ENCODE peak calls at places on chromosomes 16 and 17, in ten cellular contexts. One of them, this sample, is unnamed.

GRCh38 chr16:68646948-68647659 is 2.0 kb downstream of the CDH3 start:
- DNase-seq in NCI-H2081: no peak
- DNase-seq in fibroblast of lung: no peak
- DNase-seq in CD8-positive, alpha-beta T cell: no peak
- DNase-seq in stromal cell of bone marrow: no peak
- DNase-seq in A549: no peak
- DNase-seq in hypothalamus: no peak
- DNase-seq in Caki2: no peak
- DNase-seq in Jurkat, Clone E6-1: peak
- DNase-seq in naive thymus-derived CD4-positive, alpha-beta T cell: no peak
- DNase-seq in this sample: no peak

GRCh38 chr16:27963471-27963965 is 100.0 kb downstream of the GSG1L start:
- DNase-seq in NCI-H2081: no peak
- DNase-seq in fibroblast of lung: no peak
- DNase-seq in CD8-positive, alpha-beta T cell: no peak
- DNase-seq in stromal cell of bone marrow: no peak
- DNase-seq in A549: no peak
- DNase-seq in hypothalamus: no peak
- DNase-seq in Caki2: no peak
- DNase-seq in Jurkat, Clone E6-1: no peak
- DNase-seq in naive thymus-derived CD4-positive, alpha-beta T cell: no peak
- DNase-seq in this sample: no peak

GRCh38 chr17:45775148-45775547 is 9.0 kb upstream of the CRHR1 start:
- DNase-seq in NCI-H2081: peak
- DNase-seq in fibroblast of lung: no peak
- DNase-seq in CD8-positive, alpha-beta T cell: no peak
- DNase-seq in stromal cell of bone marrow: no peak
- DNase-seq in A549: no peak
- DNase-seq in hypothalamus: no peak
- DNase-seq in Caki2: no peak
- DNase-seq in Jurkat, Clone E6-1: no peak
- DNase-seq in naive thymus-derived CD4-positive, alpha-beta T cell: no peak
- DNase-seq in this sample: no peak

GRCh38 chr17:29225388-29225787 is 21.3 kb upstream of the CRYBA1 start:
- DNase-seq in NCI-H2081: no peak
- DNase-seq in fibroblast of lung: no peak
- DNase-seq in CD8-positive, alpha-beta T cell: no peak
- DNase-seq in stromal cell of bone marrow: no peak
- DNase-seq in A549: no peak
- DNase-seq in hypothalamus: no peak
- DNase-seq in Caki2: no peak
- DNase-seq in Jurkat, Clone E6-1: no peak
- DNase-seq in naive thymus-derived CD4-positive, alpha-beta T cell: no peak
- DNase-seq in this sample: no peak

GRCh38 chr16:89951509-89951908 is 3.0 kb downstream of the DEF8 start:
- DNase-seq in NCI-H2081: no peak
- DNase-seq in fibroblast of lung: no peak
- DNase-seq in CD8-positive, alpha-beta T cell: no peak
- DNase-seq in stromal cell of bone marrow: no peak
- DNase-seq in A549: no peak
- DNase-seq in hypothalamus: no peak
- DNase-seq in Caki2: no peak
- DNase-seq in Jurkat, Clone E6-1: no peak
- DNase-seq in naive thymus-derived CD4-positive, alpha-beta T cell: no peak
- DNase-seq in this sample: no peak

GRCh38 chr17:55926276-55926995 is 175.6 kb downstream of the PCTP start:
- DNase-seq in NCI-H2081: no peak
- DNase-seq in fibroblast of lung: no peak
- DNase-seq in CD8-positive, alpha-beta T cell: no peak
- DNase-seq in stromal cell of bone marrow: no peak
- DNase-seq in A549: no peak
- DNase-seq in hypothalamus: no peak
- DNase-seq in Caki2: no peak
- DNase-seq in Jurkat, Clone E6-1: peak
- DNase-seq in naive thymus-derived CD4-positive, alpha-beta T cell: peak
- DNase-seq in this sample: peak

GRCh38 chr16:3401719-3402397 is 843 bp downstream of the ZNF174 start:
- DNase-seq in NCI-H2081: no peak
- DNase-seq in fibroblast of lung: peak
- DNase-seq in CD8-positive, alpha-beta T cell: no peak
- DNase-seq in stromal cell of bone marrow: peak
- DNase-seq in A549: peak
- DNase-seq in hypothalamus: no peak
- DNase-seq in Caki2: peak
- DNase-seq in Jurkat, Clone E6-1: no peak
- DNase-seq in naive thymus-derived CD4-positive, alpha-beta T cell: no peak
- DNase-seq in this sample: peak

GRCh38 chr17:73795730-73796129 is 151.5 kb upstream of the SDK2 start:
- DNase-seq in NCI-H2081: no peak
- DNase-seq in fibroblast of lung: no peak
- DNase-seq in CD8-positive, alpha-beta T cell: no peak
- DNase-seq in stromal cell of bone marrow: no peak
- DNase-seq in A549: no peak
- DNase-seq in hypothalamus: no peak
- DNase-seq in Caki2: no peak
- DNase-seq in Jurkat, Clone E6-1: no peak
- DNase-seq in naive thymus-derived CD4-positive, alpha-beta T cell: no peak
- DNase-seq in this sample: no peak

GRCh38 chr17:77086433-77087010 is 54.2 kb upstream of the SEC14L1 start:
- DNase-seq in NCI-H2081: peak
- DNase-seq in fibroblast of lung: peak
- DNase-seq in CD8-positive, alpha-beta T cell: peak
- DNase-seq in stromal cell of bone marrow: no peak
- DNase-seq in A549: peak
- DNase-seq in hypothalamus: peak
- DNase-seq in Caki2: peak
- DNase-seq in Jurkat, Clone E6-1: no peak
- DNase-seq in naive thymus-derived CD4-positive, alpha-beta T cell: peak
- DNase-seq in this sample: peak

GRCh38 chr17:6752068-6752909 is 3.6 kb upstream of the XAF1 start:
- DNase-seq in NCI-H2081: no peak
- DNase-seq in fibroblast of lung: peak
- DNase-seq in CD8-positive, alpha-beta T cell: no peak
- DNase-seq in stromal cell of bone marrow: peak
- DNase-seq in A549: no peak
- DNase-seq in hypothalamus: no peak
- DNase-seq in Caki2: no peak
- DNase-seq in Jurkat, Clone E6-1: no peak
- DNase-seq in naive thymus-derived CD4-positive, alpha-beta T cell: no peak
- DNase-seq in this sample: peak

GRCh38 chr16:76956394-76956793 is 234.6 kb upstream of the MON1B start:
- DNase-seq in NCI-H2081: no peak
- DNase-seq in fibroblast of lung: peak
- DNase-seq in CD8-positive, alpha-beta T cell: no peak
- DNase-seq in stromal cell of bone marrow: no peak
- DNase-seq in A549: no peak
- DNase-seq in hypothalamus: no peak
- DNase-seq in Caki2: no peak
- DNase-seq in Jurkat, Clone E6-1: no peak
- DNase-seq in naive thymus-derived CD4-positive, alpha-beta T cell: no peak
- DNase-seq in this sample: no peak

GRCh38 chr17:35087731-35088646 is 24.5 kb upstream of the RFFL start:
- DNase-seq in NCI-H2081: no peak
- DNase-seq in fibroblast of lung: peak
- DNase-seq in CD8-positive, alpha-beta T cell: no peak
- DNase-seq in stromal cell of bone marrow: peak
- DNase-seq in A549: peak
- DNase-seq in hypothalamus: peak
- DNase-seq in Caki2: peak
- DNase-seq in Jurkat, Clone E6-1: no peak
- DNase-seq in naive thymus-derived CD4-positive, alpha-beta T cell: peak
- DNase-seq in this sample: no peak

GRCh38 chr16:23959069-23959800 is 123.5 kb downstream of the PRKCB start:
- DNase-seq in NCI-H2081: no peak
- DNase-seq in fibroblast of lung: no peak
- DNase-seq in CD8-positive, alpha-beta T cell: no peak
- DNase-seq in stromal cell of bone marrow: no peak
- DNase-seq in A549: no peak
- DNase-seq in hypothalamus: no peak
- DNase-seq in Caki2: no peak
- DNase-seq in Jurkat, Clone E6-1: no peak
- DNase-seq in naive thymus-derived CD4-positive, alpha-beta T cell: no peak
- DNase-seq in this sample: no peak

GRCh38 chr16:27978876-27979275 is 84.6 kb downstream of the GSG1L start:
- DNase-seq in NCI-H2081: no peak
- DNase-seq in fibroblast of lung: no peak
- DNase-seq in CD8-positive, alpha-beta T cell: no peak
- DNase-seq in stromal cell of bone marrow: no peak
- DNase-seq in A549: no peak
- DNase-seq in hypothalamus: no peak
- DNase-seq in Caki2: no peak
- DNase-seq in Jurkat, Clone E6-1: no peak
- DNase-seq in naive thymus-derived CD4-positive, alpha-beta T cell: no peak
- DNase-seq in this sample: no peak

GRCh38 chr16:71479420-71479819 is 9.7 kb downstream of the ZNF19 start:
- DNase-seq in NCI-H2081: peak
- DNase-seq in fibroblast of lung: peak
- DNase-seq in CD8-positive, alpha-beta T cell: no peak
- DNase-seq in stromal cell of bone marrow: no peak
- DNase-seq in A549: peak
- DNase-seq in hypothalamus: no peak
- DNase-seq in Caki2: no peak
- DNase-seq in Jurkat, Clone E6-1: no peak
- DNase-seq in naive thymus-derived CD4-positive, alpha-beta T cell: no peak
- DNase-seq in this sample: peak

GRCh38 chr16:57106767-57107166 is 14.4 kb downstream of the CPNE2 start:
- DNase-seq in NCI-H2081: no peak
- DNase-seq in fibroblast of lung: no peak
- DNase-seq in CD8-positive, alpha-beta T cell: no peak
- DNase-seq in stromal cell of bone marrow: no peak
- DNase-seq in A549: no peak
- DNase-seq in hypothalamus: no peak
- DNase-seq in Caki2: no peak
- DNase-seq in Jurkat, Clone E6-1: no peak
- DNase-seq in naive thymus-derived CD4-positive, alpha-beta T cell: no peak
- DNase-seq in this sample: no peak

GRCh38 chr17:35224436-35224835 is 18.4 kb upstream of the SLFN5 start:
- DNase-seq in NCI-H2081: no peak
- DNase-seq in fibroblast of lung: no peak
- DNase-seq in CD8-positive, alpha-beta T cell: no peak
- DNase-seq in stromal cell of bone marrow: no peak
- DNase-seq in A549: no peak
- DNase-seq in hypothalamus: no peak
- DNase-seq in Caki2: no peak
- DNase-seq in Jurkat, Clone E6-1: no peak
- DNase-seq in naive thymus-derived CD4-positive, alpha-beta T cell: no peak
- DNase-seq in this sample: no peak

GRCh38 chr17:82616021-82616703 is 32.1 kb downstream of the WDR45B start:
- DNase-seq in NCI-H2081: no peak
- DNase-seq in fibroblast of lung: no peak
- DNase-seq in CD8-positive, alpha-beta T cell: no peak
- DNase-seq in stromal cell of bone marrow: no peak
- DNase-seq in A549: no peak
- DNase-seq in hypothalamus: no peak
- DNase-seq in Caki2: no peak
- DNase-seq in Jurkat, Clone E6-1: no peak
- DNase-seq in naive thymus-derived CD4-positive, alpha-beta T cell: no peak
- DNase-seq in this sample: no peak

GRCh38 chr17:38904892-38905291 is 20.5 kb upstream of the LASP1NB start:
- DNase-seq in NCI-H2081: no peak
- DNase-seq in fibroblast of lung: no peak
- DNase-seq in CD8-positive, alpha-beta T cell: no peak
- DNase-seq in stromal cell of bone marrow: no peak
- DNase-seq in A549: no peak
- DNase-seq in hypothalamus: no peak
- DNase-seq in Caki2: no peak
- DNase-seq in Jurkat, Clone E6-1: no peak
- DNase-seq in naive thymus-derived CD4-positive, alpha-beta T cell: no peak
- DNase-seq in this sample: no peak

GRCh38 chr17:40243756-40244155 is 24.7 kb downstream of the WIPF2 start:
- DNase-seq in NCI-H2081: no peak
- DNase-seq in fibroblast of lung: no peak
- DNase-seq in CD8-positive, alpha-beta T cell: no peak
- DNase-seq in stromal cell of bone marrow: no peak
- DNase-seq in A549: no peak
- DNase-seq in hypothalamus: no peak
- DNase-seq in Caki2: no peak
- DNase-seq in Jurkat, Clone E6-1: no peak
- DNase-seq in naive thymus-derived CD4-positive, alpha-beta T cell: no peak
- DNase-seq in this sample: no peak

GRCh38 chr17:73064084-73064938 is 28.2 kb downstream of the SLC39A11 start:
- DNase-seq in NCI-H2081: no peak
- DNase-seq in fibroblast of lung: peak
- DNase-seq in CD8-positive, alpha-beta T cell: no peak
- DNase-seq in stromal cell of bone marrow: no peak
- DNase-seq in A549: no peak
- DNase-seq in hypothalamus: peak
- DNase-seq in Caki2: no peak
- DNase-seq in Jurkat, Clone E6-1: peak
- DNase-seq in naive thymus-derived CD4-positive, alpha-beta T cell: peak
- DNase-seq in this sample: peak

GRCh38 chr16:4280625-4281024 is 7.8 kb upstream of the TFAP4 start:
- DNase-seq in NCI-H2081: no peak
- DNase-seq in fibroblast of lung: no peak
- DNase-seq in CD8-positive, alpha-beta T cell: no peak
- DNase-seq in stromal cell of bone marrow: no peak
- DNase-seq in A549: no peak
- DNase-seq in hypothalamus: no peak
- DNase-seq in Caki2: no peak
- DNase-seq in Jurkat, Clone E6-1: no peak
- DNase-seq in naive thymus-derived CD4-positive, alpha-beta T cell: no peak
- DNase-seq in this sample: no peak

GRCh38 chr16:24975428-24975889 is 39.7 kb downstream of the ARHGAP17 start:
- DNase-seq in NCI-H2081: no peak
- DNase-seq in fibroblast of lung: no peak
- DNase-seq in CD8-positive, alpha-beta T cell: no peak
- DNase-seq in stromal cell of bone marrow: no peak
- DNase-seq in A549: peak
- DNase-seq in hypothalamus: no peak
- DNase-seq in Caki2: no peak
- DNase-seq in Jurkat, Clone E6-1: no peak
- DNase-seq in naive thymus-derived CD4-positive, alpha-beta T cell: no peak
- DNase-seq in this sample: no peak

GRCh38 chr17:6126768-6127167 is 56.6 kb downstream of the WSCD1 start:
- DNase-seq in NCI-H2081: no peak
- DNase-seq in fibroblast of lung: no peak
- DNase-seq in CD8-positive, alpha-beta T cell: no peak
- DNase-seq in stromal cell of bone marrow: no peak
- DNase-seq in A549: no peak
- DNase-seq in hypothalamus: no peak
- DNase-seq in Caki2: no peak
- DNase-seq in Jurkat, Clone E6-1: no peak
- DNase-seq in naive thymus-derived CD4-positive, alpha-beta T cell: no peak
- DNase-seq in this sample: no peak

GRCh38 chr16:79988721-79989220 is 388.2 kb upstream of the MAF start:
- DNase-seq in NCI-H2081: no peak
- DNase-seq in fibroblast of lung: no peak
- DNase-seq in CD8-positive, alpha-beta T cell: no peak
- DNase-seq in stromal cell of bone marrow: no peak
- DNase-seq in A549: no peak
- DNase-seq in hypothalamus: no peak
- DNase-seq in Caki2: no peak
- DNase-seq in Jurkat, Clone E6-1: no peak
- DNase-seq in naive thymus-derived CD4-positive, alpha-beta T cell: no peak
- DNase-seq in this sample: no peak

GRCh38 chr16:11258553-11259287 is 2.7 kb upstream of the SOCS1 start:
- DNase-seq in NCI-H2081: no peak
- DNase-seq in fibroblast of lung: peak
- DNase-seq in CD8-positive, alpha-beta T cell: no peak
- DNase-seq in stromal cell of bone marrow: no peak
- DNase-seq in A549: no peak
- DNase-seq in hypothalamus: peak
- DNase-seq in Caki2: no peak
- DNase-seq in Jurkat, Clone E6-1: peak
- DNase-seq in naive thymus-derived CD4-positive, alpha-beta T cell: peak
- DNase-seq in this sample: peak

This sample was measured in DND-41.